ENCODE peak calls at places on chromosomes 13 and 19, in nine cellular contexts. H, I, J, G, F, C, S, E and N are unnamed samples.

GRCh38 chr13:36685912-36686311 is 12.1 kb downstream of the SERTM1 start:
- DNase-seq in H (no peak), I (no peak), J (no peak), G (no peak), F (no peak), C (peak), S (peak), E (no peak), N (no peak)

GRCh38 chr19:55703790-55704215 is 28.8 kb downstream of the EPN1 start:
- DNase-seq in H (peak), I (no peak), J (peak), G (peak), F (peak), C (no peak), S (peak), E (no peak), N (no peak)

GRCh38 chr13:41835871-41836270 is 125.0 kb downstream of the VWA8 start:
- DNase-seq in H (no peak), I (peak), J (no peak), G (no peak), F (no peak), C (no peak), S (peak), E (no peak), N (no peak)

GRCh38 chr13:44767257-44767656 is 191.1 kb upstream of the TSC22D1 start:
- DNase-seq in H (no peak), I (no peak), J (no peak), G (no peak), F (no peak), C (no peak), S (no peak), E (no peak), N (no peak)

GRCh38 chr19:53906211-53907192 is 2.6 kb upstream of the CACNG7 start:
- DNase-seq in H (peak), I (no peak), J (peak), G (peak), F (peak), C (no peak), S (peak), E (no peak), N (no peak)

GRCh38 chr13:46372071-46372470 is 15.0 kb downstream of the RUBCNL start:
- DNase-seq in H (no peak), I (no peak), J (no peak), G (no peak), F (no peak), C (no peak), S (no peak), E (no peak), N (no peak)

GRCh38 chr19:53873451-53874383 is 6.0 kb downstream of the MYADM start:
- DNase-seq in H (no peak), I (no peak), J (no peak), G (no peak), F (no peak), C (no peak), S (no peak), E (no peak), N (no peak)

GRCh38 chr13:45231722-45232121 is 30.9 kb upstream of the KCTD4 start:
- DNase-seq in H (no peak), I (no peak), J (peak), G (no peak), F (no peak), C (peak), S (no peak), E (no peak), N (no peak)

GRCh38 chr19:53927745-53928144 is 18.7 kb downstream of the CACNG7 start:
- DNase-seq in H (peak), I (peak), J (no peak), G (no peak), F (peak), C (peak), S (peak), E (peak), N (no peak)

GRCh38 chr13:44698076-44698475 is 121.9 kb upstream of the TSC22D1 start:
- DNase-seq in H (no peak), I (no peak), J (peak), G (no peak), F (no peak), C (no peak), S (no peak), E (no peak), N (no peak)

GRCh38 chr13:41494202-41494601 is 36.9 kb downstream of the RGCC start:
- DNase-seq in H (no peak), I (no peak), J (no peak), G (no peak), F (no peak), C (no peak), S (no peak), E (no peak), N (no peak)

GRCh38 chr13:40408602-40409001 is 257.8 kb downstream of the FOXO1 start:
- DNase-seq in H (no peak), I (no peak), J (no peak), G (no peak), F (no peak), C (peak), S (peak), E (no peak), N (no peak)

GRCh38 chr19:3533563-3534216 is 5.3 kb upstream of the TEKTIP1 start:
- DNase-seq in H (no peak), I (no peak), J (no peak), G (no peak), F (no peak), C (no peak), S (no peak), E (no peak), N (no peak)

GRCh38 chr13:29511980-29512379 is 83.5 kb downstream of the SLC7A1 start:
- DNase-seq in H (no peak), I (no peak), J (no peak), G (no peak), F (no peak), C (no peak), S (no peak), E (peak), N (no peak)

GRCh38 chr19:39582442-39582841 is 19.9 kb upstream of the LGALS13 start:
- DNase-seq in H (no peak), I (no peak), J (no peak), G (no peak), F (no peak), C (no peak), S (no peak), E (no peak), N (no peak)

GRCh38 chr19:31256601-31256990 is 92.6 kb downstream of the TSHZ3 start:
- DNase-seq in H (no peak), I (no peak), J (no peak), G (no peak), F (no peak), C (no peak), S (no peak), E (no peak), N (no peak)

GRCh38 chr13:77492982-77493381 is 42.5 kb upstream of the SCEL start:
- DNase-seq in H (peak), I (no peak), J (peak), G (no peak), F (no peak), C (peak), S (no peak), E (no peak), N (no peak)

GRCh38 chr13:24032674-24033073 is 127.8 kb upstream of the SPATA13 start:
- DNase-seq in H (no peak), I (no peak), J (no peak), G (no peak), F (no peak), C (no peak), S (peak), E (no peak), N (no peak)

GRCh38 chr13:43251967-43252366 is 228.6 kb downstream of the DNAJC15 start:
- DNase-seq in H (no peak), I (no peak), J (no peak), G (no peak), F (no peak), C (no peak), S (no peak), E (no peak), N (no peak)

GRCh38 chr13:98976338-98976737 is 1.5 kb downstream of the DOCK9 start:
- DNase-seq in H (no peak), I (no peak), J (peak), G (no peak), F (no peak), C (peak), S (peak), E (peak), N (no peak)

GRCh38 chr13:101178394-101178793 is 237.9 kb downstream of the NALCN start:
- DNase-seq in H (no peak), I (no peak), J (no peak), G (no peak), F (no peak), C (no peak), S (no peak), E (no peak), N (no peak)

GRCh38 chr19:43739419-43739818 is 15.3 kb downstream of the SMG9 start:
- DNase-seq in H (no peak), I (no peak), J (no peak), G (no peak), F (no peak), C (no peak), S (no peak), E (no peak), N (no peak)

GRCh38 chr19:45773384-45773783 is 4.3 kb upstream of the SIX5 start:
- DNase-seq in H (peak), I (no peak), J (no peak), G (no peak), F (no peak), C (peak), S (no peak), E (no peak), N (no peak)

GRCh38 chr13:77386046-77386445 is 59.2 kb upstream of the MYCBP2 start:
- DNase-seq in H (no peak), I (no peak), J (no peak), G (no peak), F (no peak), C (peak), S (peak), E (no peak), N (no peak)

GRCh38 chr19:38830039-38830733 is 1.4 kb downstream of the ECH1 start:
- DNase-seq in H (no peak), I (no peak), J (no peak), G (no peak), F (no peak), C (peak), S (peak), E (no peak), N (no peak)

GRCh38 chr19:58117841-58118575 is 20.0 kb upstream of the ZSCAN18 start:
- DNase-seq in H (no peak), I (no peak), J (no peak), G (no peak), F (no peak), C (no peak), S (no peak), E (no peak), N (no peak)

GRCh38 chr19:575527-576506 is 3.4 kb downstream of the BSG start:
- DNase-seq in H (no peak), I (no peak), J (peak), G (no peak), F (no peak), C (peak), S (peak), E (no peak), N (no peak)

GRCh38 chr13:32264407-32264806 is 50.8 kb downstream of the ZAR1L start:
- DNase-seq in H (no peak), I (no peak), J (no peak), G (no peak), F (no peak), C (peak), S (peak), E (no peak), N (no peak)

GRCh38 chr13:98986226-98986846 is 8.5 kb upstream of the DOCK9 start:
- DNase-seq in H (no peak), I (no peak), J (peak), G (no peak), F (no peak), C (no peak), S (no peak), E (no peak), N (no peak)

GRCh38 chr19:41195675-41196497 is 2.9 kb downstream of the CYP2S1 start:
- DNase-seq in H (no peak), I (no peak), J (no peak), G (no peak), F (no peak), C (peak), S (peak), E (no peak), N (no peak)

GRCh38 chr13:23770428-23770827 is 118.8 kb downstream of the MIPEP start:
- DNase-seq in H (no peak), I (no peak), J (no peak), G (no peak), F (no peak), C (no peak), S (no peak), E (no peak), N (no peak)

GRCh38 chr13:98752111-98752941 is at the start of gene SLC15A1:
- DNase-seq in H (no peak), I (no peak), J (peak), G (no peak), F (peak), C (no peak), S (no peak), E (no peak), N (no peak)

GRCh38 chr19:34448191-34448590 is 20.0 kb downstream of the UBA2 start:
- DNase-seq in H (no peak), I (no peak), J (no peak), G (no peak), F (no peak), C (no peak), S (no peak), E (no peak), N (no peak)

GRCh38 chr19:16385821-16386220 is 61.2 kb downstream of the KLF2 start:
- DNase-seq in H (no peak), I (no peak), J (no peak), G (no peak), F (no peak), C (no peak), S (no peak), E (no peak), N (no peak)

GRCh38 chr13:40764587-40765403 is 6.2 kb downstream of the MRPS31 start:
- DNase-seq in H (no peak), I (no peak), J (no peak), G (no peak), F (no peak), C (no peak), S (no peak), E (no peak), N (no peak)

GRCh38 chr13:64075543-64076271 is 2660.1 kb upstream of the PCDH20 start:
- DNase-seq in H (no peak), I (no peak), J (no peak), G (no peak), F (no peak), C (no peak), S (no peak), E (no peak), N (no peak)